ENCODE peak calls at places on chromosomes 5 and 9, in ten cellular contexts. One of them, this sample, is unnamed.

GRCh38 chr5:108858959-108859358 is 111.3 kb downstream of the FER start:
- DNase-seq in esophagus squamous epithelium: no peak
- DNase-seq in osteoblast: no peak
- DNase-seq in neuronal stem cell: no peak
- DNase-seq in RKO: peak
- DNase-seq in ureter: no peak
- DNase-seq in lung: no peak
- DNase-seq in stimulated activated CD4-positive, alpha-beta T cell treated with anti-CD3 and anti-CD28 coated beads, Interleukin-15, amount 100 ng/mL, for 1 hour: no peak
- DNase-seq in HEK293T: no peak
- DNase-seq in AG08395: peak
- DNase-seq in this sample: no peak

GRCh38 chr5:33441241-33441844 is 578 bp downstream of the TARS1 start:
- DNase-seq in AG08395: no peak
- DNase-seq in lung: peak
- DNase-seq in stimulated activated CD4-positive, alpha-beta T cell treated with anti-CD3 and anti-CD28 coated beads, Interleukin-15, amount 100 ng/mL, for 1 hour: no peak
- DNase-seq in osteoblast: peak
- DNase-seq in esophagus squamous epithelium: no peak
- DNase-seq in HEK293T: peak
- DNase-seq in neuronal stem cell: no peak
- DNase-seq in RKO: peak
- DNase-seq in ureter: no peak
- DNase-seq in this sample: no peak

GRCh38 chr5:103450333-103451061 is 112.1 kb downstream of the NUDT12 start:
- DNase-seq in osteoblast: no peak
- DNase-seq in AG08395: peak
- DNase-seq in neuronal stem cell: no peak
- DNase-seq in stimulated activated CD4-positive, alpha-beta T cell treated with anti-CD3 and anti-CD28 coated beads, Interleukin-15, amount 100 ng/mL, for 1 hour: no peak
- DNase-seq in lung: no peak
- DNase-seq in ureter: no peak
- DNase-seq in HEK293T: no peak
- DNase-seq in RKO: peak
- DNase-seq in esophagus squamous epithelium: no peak
- DNase-seq in this sample: no peak

GRCh38 chr5:10009802-10010201 is 239.9 kb downstream of the ATPSCKMT start:
- DNase-seq in RKO: peak
- DNase-seq in ureter: no peak
- DNase-seq in osteoblast: no peak
- DNase-seq in stimulated activated CD4-positive, alpha-beta T cell treated with anti-CD3 and anti-CD28 coated beads, Interleukin-15, amount 100 ng/mL, for 1 hour: no peak
- DNase-seq in HEK293T: no peak
- DNase-seq in lung: no peak
- DNase-seq in esophagus squamous epithelium: no peak
- DNase-seq in neuronal stem cell: no peak
- DNase-seq in AG08395: no peak
- DNase-seq in this sample: no peak

GRCh38 chr9:98886691-98887229 is 56.9 kb upstream of the COL15A1 start:
- DNase-seq in stimulated activated CD4-positive, alpha-beta T cell treated with anti-CD3 and anti-CD28 coated beads, Interleukin-15, amount 100 ng/mL, for 1 hour: no peak
- DNase-seq in osteoblast: no peak
- DNase-seq in lung: no peak
- DNase-seq in RKO: no peak
- DNase-seq in ureter: no peak
- DNase-seq in neuronal stem cell: no peak
- DNase-seq in esophagus squamous epithelium: no peak
- DNase-seq in AG08395: no peak
- DNase-seq in HEK293T: no peak
- DNase-seq in this sample: no peak

GRCh38 chr9:87959916-87960581 is 14.3 kb downstream of the CDK20 start:
- DNase-seq in ureter: no peak
- DNase-seq in stimulated activated CD4-positive, alpha-beta T cell treated with anti-CD3 and anti-CD28 coated beads, Interleukin-15, amount 100 ng/mL, for 1 hour: no peak
- DNase-seq in HEK293T: no peak
- DNase-seq in lung: no peak
- DNase-seq in neuronal stem cell: no peak
- DNase-seq in esophagus squamous epithelium: no peak
- DNase-seq in AG08395: no peak
- DNase-seq in RKO: no peak
- DNase-seq in osteoblast: no peak
- DNase-seq in this sample: no peak

GRCh38 chr9:82558855-82559615 is 503.9 kb downstream of the RASEF start:
- DNase-seq in AG08395: no peak
- DNase-seq in ureter: no peak
- DNase-seq in neuronal stem cell: no peak
- DNase-seq in RKO: no peak
- DNase-seq in osteoblast: no peak
- DNase-seq in lung: no peak
- DNase-seq in esophagus squamous epithelium: no peak
- DNase-seq in HEK293T: no peak
- DNase-seq in stimulated activated CD4-positive, alpha-beta T cell treated with anti-CD3 and anti-CD28 coated beads, Interleukin-15, amount 100 ng/mL, for 1 hour: no peak
- DNase-seq in this sample: no peak

GRCh38 chr5:149517461-149518122 is 33.6 kb downstream of the CSNK1A1 start:
- DNase-seq in ureter: no peak
- DNase-seq in lung: no peak
- DNase-seq in RKO: no peak
- DNase-seq in esophagus squamous epithelium: no peak
- DNase-seq in AG08395: no peak
- DNase-seq in stimulated activated CD4-positive, alpha-beta T cell treated with anti-CD3 and anti-CD28 coated beads, Interleukin-15, amount 100 ng/mL, for 1 hour: no peak
- DNase-seq in osteoblast: no peak
- DNase-seq in neuronal stem cell: no peak
- DNase-seq in HEK293T: no peak
- DNase-seq in this sample: no peak

GRCh38 chr5:78597858-78598415 is 50.6 kb downstream of the LHFPL2 start:
- DNase-seq in lung: no peak
- DNase-seq in osteoblast: no peak
- DNase-seq in neuronal stem cell: no peak
- DNase-seq in esophagus squamous epithelium: no peak
- DNase-seq in HEK293T: no peak
- DNase-seq in stimulated activated CD4-positive, alpha-beta T cell treated with anti-CD3 and anti-CD28 coated beads, Interleukin-15, amount 100 ng/mL, for 1 hour: no peak
- DNase-seq in RKO: no peak
- DNase-seq in AG08395: no peak
- DNase-seq in ureter: no peak
- DNase-seq in this sample: no peak

GRCh38 chr5:122151640-122152039 is 22.3 kb downstream of the ZNF474 start:
- DNase-seq in osteoblast: no peak
- DNase-seq in AG08395: peak
- DNase-seq in stimulated activated CD4-positive, alpha-beta T cell treated with anti-CD3 and anti-CD28 coated beads, Interleukin-15, amount 100 ng/mL, for 1 hour: no peak
- DNase-seq in neuronal stem cell: no peak
- DNase-seq in HEK293T: no peak
- DNase-seq in esophagus squamous epithelium: no peak
- DNase-seq in RKO: no peak
- DNase-seq in ureter: no peak
- DNase-seq in lung: no peak
- DNase-seq in this sample: no peak

GRCh38 chr5:149471406-149472183 is 79.6 kb downstream of the CSNK1A1 start:
- DNase-seq in lung: no peak
- DNase-seq in AG08395: peak
- DNase-seq in osteoblast: peak
- DNase-seq in HEK293T: no peak
- DNase-seq in esophagus squamous epithelium: no peak
- DNase-seq in neuronal stem cell: no peak
- DNase-seq in ureter: no peak
- DNase-seq in RKO: no peak
- DNase-seq in stimulated activated CD4-positive, alpha-beta T cell treated with anti-CD3 and anti-CD28 coated beads, Interleukin-15, amount 100 ng/mL, for 1 hour: no peak
- DNase-seq in this sample: peak

GRCh38 chr5:158819095-158819494 is 280.6 kb downstream of the EBF1 start:
- DNase-seq in osteoblast: no peak
- DNase-seq in ureter: no peak
- DNase-seq in HEK293T: no peak
- DNase-seq in lung: no peak
- DNase-seq in AG08395: no peak
- DNase-seq in RKO: no peak
- DNase-seq in esophagus squamous epithelium: no peak
- DNase-seq in stimulated activated CD4-positive, alpha-beta T cell treated with anti-CD3 and anti-CD28 coated beads, Interleukin-15, amount 100 ng/mL, for 1 hour: no peak
- DNase-seq in neuronal stem cell: no peak
- DNase-seq in this sample: no peak

GRCh38 chr9:69760278-69760610 is 433 bp upstream of the PTAR1 start:
- DNase-seq in AG08395: no peak
- DNase-seq in esophagus squamous epithelium: no peak
- DNase-seq in HEK293T: no peak
- DNase-seq in ureter: no peak
- DNase-seq in osteoblast: no peak
- DNase-seq in RKO: no peak
- DNase-seq in lung: no peak
- DNase-seq in stimulated activated CD4-positive, alpha-beta T cell treated with anti-CD3 and anti-CD28 coated beads, Interleukin-15, amount 100 ng/mL, for 1 hour: no peak
- DNase-seq in neuronal stem cell: no peak
- DNase-seq in this sample: no peak

GRCh38 chr5:73796164-73797141 is 170.5 kb downstream of the ARHGEF28 start:
- DNase-seq in lung: no peak
- DNase-seq in stimulated activated CD4-positive, alpha-beta T cell treated with anti-CD3 and anti-CD28 coated beads, Interleukin-15, amount 100 ng/mL, for 1 hour: no peak
- DNase-seq in HEK293T: no peak
- DNase-seq in ureter: no peak
- DNase-seq in neuronal stem cell: no peak
- DNase-seq in AG08395: peak
- DNase-seq in esophagus squamous epithelium: no peak
- DNase-seq in osteoblast: peak
- DNase-seq in RKO: peak
- DNase-seq in this sample: no peak

GRCh38 chr5:101080485-101081240 is 177.6 kb upstream of the ST8SIA4 start:
- DNase-seq in AG08395: no peak
- DNase-seq in HEK293T: no peak
- DNase-seq in lung: no peak
- DNase-seq in ureter: no peak
- DNase-seq in esophagus squamous epithelium: no peak
- DNase-seq in neuronal stem cell: no peak
- DNase-seq in RKO: no peak
- DNase-seq in stimulated activated CD4-positive, alpha-beta T cell treated with anti-CD3 and anti-CD28 coated beads, Interleukin-15, amount 100 ng/mL, for 1 hour: no peak
- DNase-seq in osteoblast: no peak
- DNase-seq in this sample: no peak

GRCh38 chr5:128237504-128237903 is 153.9 kb downstream of the SLC12A2 start:
- DNase-seq in osteoblast: no peak
- DNase-seq in esophagus squamous epithelium: no peak
- DNase-seq in neuronal stem cell: no peak
- DNase-seq in lung: no peak
- DNase-seq in HEK293T: peak
- DNase-seq in ureter: no peak
- DNase-seq in RKO: no peak
- DNase-seq in stimulated activated CD4-positive, alpha-beta T cell treated with anti-CD3 and anti-CD28 coated beads, Interleukin-15, amount 100 ng/mL, for 1 hour: no peak
- DNase-seq in AG08395: no peak
- DNase-seq in this sample: no peak

GRCh38 chr5:74539986-74540385 is 100.5 kb downstream of the ENC1 start:
- DNase-seq in RKO: no peak
- DNase-seq in neuronal stem cell: no peak
- DNase-seq in lung: no peak
- DNase-seq in stimulated activated CD4-positive, alpha-beta T cell treated with anti-CD3 and anti-CD28 coated beads, Interleukin-15, amount 100 ng/mL, for 1 hour: no peak
- DNase-seq in esophagus squamous epithelium: no peak
- DNase-seq in ureter: no peak
- DNase-seq in AG08395: no peak
- DNase-seq in HEK293T: no peak
- DNase-seq in osteoblast: no peak
- DNase-seq in this sample: no peak

GRCh38 chr9:114006931-114007691 is 71.0 kb downstream of the AMBP start:
- DNase-seq in AG08395: no peak
- DNase-seq in lung: peak
- DNase-seq in osteoblast: no peak
- DNase-seq in HEK293T: no peak
- DNase-seq in RKO: no peak
- DNase-seq in neuronal stem cell: no peak
- DNase-seq in stimulated activated CD4-positive, alpha-beta T cell treated with anti-CD3 and anti-CD28 coated beads, Interleukin-15, amount 100 ng/mL, for 1 hour: no peak
- DNase-seq in esophagus squamous epithelium: no peak
- DNase-seq in ureter: peak
- DNase-seq in this sample: peak

GRCh38 chr9:101635473-101635872 is 40.7 kb upstream of the PPP3R2 start:
- DNase-seq in ureter: no peak
- DNase-seq in osteoblast: no peak
- DNase-seq in lung: no peak
- DNase-seq in esophagus squamous epithelium: no peak
- DNase-seq in RKO: peak
- DNase-seq in HEK293T: no peak
- DNase-seq in neuronal stem cell: no peak
- DNase-seq in AG08395: no peak
- DNase-seq in stimulated activated CD4-positive, alpha-beta T cell treated with anti-CD3 and anti-CD28 coated beads, Interleukin-15, amount 100 ng/mL, for 1 hour: no peak
- DNase-seq in this sample: no peak

GRCh38 chr5:133873936-133874585 is 94.4 kb downstream of the C5orf15 start:
- DNase-seq in osteoblast: no peak
- DNase-seq in AG08395: no peak
- DNase-seq in HEK293T: no peak
- DNase-seq in ureter: no peak
- DNase-seq in stimulated activated CD4-positive, alpha-beta T cell treated with anti-CD3 and anti-CD28 coated beads, Interleukin-15, amount 100 ng/mL, for 1 hour: no peak
- DNase-seq in esophagus squamous epithelium: no peak
- DNase-seq in neuronal stem cell: no peak
- DNase-seq in RKO: peak
- DNase-seq in lung: no peak
- DNase-seq in this sample: no peak

GRCh38 chr5:93359296-93359957 is 221.6 kb downstream of the NR2F1-AS1 start:
- DNase-seq in neuronal stem cell: no peak
- DNase-seq in ureter: no peak
- DNase-seq in esophagus squamous epithelium: no peak
- DNase-seq in AG08395: peak
- DNase-seq in RKO: peak
- DNase-seq in lung: no peak
- DNase-seq in stimulated activated CD4-positive, alpha-beta T cell treated with anti-CD3 and anti-CD28 coated beads, Interleukin-15, amount 100 ng/mL, for 1 hour: no peak
- DNase-seq in osteoblast: no peak
- DNase-seq in HEK293T: no peak
- DNase-seq in this sample: no peak

This sample was measured in mesenteric fat pad.